ENCODE peak calls at places on chromosomes 12 and 14, in nine cellular contexts. One of them, this sample, is unnamed.

GRCh38 chr12:101172316-101172715 is 37.7 kb downstream of the SLC5A8 start:
- DNase-seq in HCT116: no peak
- DNase-seq in K562: peak; percentile 16
- DNase-seq in Panc1: no peak
- DNase-seq in HepG2: peak; percentile 23
- DNase-seq in GM12878: no peak
- DNase-seq in HL-60: peak; percentile 5
- DNase-seq in SK-N-SH: peak; percentile 4
- DNase-seq in A549: peak; percentile 44
- DNase-seq in this sample: peak; percentile 86

GRCh38 chr12:14315501-14315900 is 50.0 kb upstream of the ATF7IP start:
- DNase-seq in GM12878: no peak
- DNase-seq in HL-60: no peak
- DNase-seq in A549: no peak
- DNase-seq in HepG2: no peak
- DNase-seq in Panc1: no peak
- DNase-seq in SK-N-SH: no peak
- DNase-seq in K562: no peak
- DNase-seq in HCT116: no peak
- DNase-seq in this sample: no peak

GRCh38 chr14:60355768-60356167 is 106.7 kb downstream of the PPM1A start:
- DNase-seq in SK-N-SH: no peak
- DNase-seq in K562: no peak
- DNase-seq in HCT116: no peak
- DNase-seq in GM12878: no peak
- DNase-seq in HepG2: no peak
- DNase-seq in Panc1: no peak
- DNase-seq in HL-60: no peak
- DNase-seq in A549: no peak
- DNase-seq in this sample: no peak

GRCh38 chr12:90922068-90922743 is 32.8 kb downstream of the CCER1 start:
- DNase-seq in SK-N-SH: no peak
- DNase-seq in GM12878: no peak
- DNase-seq in HCT116: no peak
- DNase-seq in K562: no peak
- DNase-seq in HL-60: no peak
- DNase-seq in HepG2: no peak
- DNase-seq in Panc1: no peak
- DNase-seq in A549: no peak
- DNase-seq in this sample: no peak

GRCh38 chr14:103542545-103543088 is 13.6 kb downstream of the TRMT61A start:
- DNase-seq in HCT116: no peak
- DNase-seq in A549: no peak
- DNase-seq in SK-N-SH: peak; percentile 67
- DNase-seq in HL-60: no peak
- DNase-seq in Panc1: no peak
- DNase-seq in K562: peak; percentile 33
- DNase-seq in HepG2: no peak
- DNase-seq in GM12878: no peak
- DNase-seq in this sample: peak; percentile 94

GRCh38 chr12:28506271-28506670 is 316.0 kb downstream of the CCDC91 start:
- DNase-seq in K562: no peak
- DNase-seq in GM12878: no peak
- DNase-seq in HCT116: no peak
- DNase-seq in Panc1: no peak
- DNase-seq in SK-N-SH: no peak
- DNase-seq in HepG2: no peak
- DNase-seq in HL-60: no peak
- DNase-seq in A549: no peak
- DNase-seq in this sample: no peak

GRCh38 chr12:951166-951565 is 1.7 kb upstream of the RAD52 start:
- DNase-seq in A549: no peak
- DNase-seq in SK-N-SH: no peak
- DNase-seq in HCT116: no peak
- DNase-seq in K562: no peak
- DNase-seq in HL-60: no peak
- DNase-seq in GM12878: no peak
- DNase-seq in Panc1: no peak
- DNase-seq in HepG2: no peak
- DNase-seq in this sample: no peak

GRCh38 chr12:57176846-57177245 is 29.4 kb upstream of the LRP1-AS start:
- DNase-seq in A549: no peak
- DNase-seq in HL-60: no peak
- DNase-seq in HCT116: no peak
- DNase-seq in GM12878: no peak
- DNase-seq in SK-N-SH: no peak
- DNase-seq in Panc1: no peak
- DNase-seq in K562: no peak
- DNase-seq in HepG2: no peak
- DNase-seq in this sample: no peak

GRCh38 chr14:96085369-96085768 is 46.2 kb downstream of the C14orf132 start:
- DNase-seq in HepG2: no peak
- DNase-seq in HL-60: no peak
- DNase-seq in HCT116: no peak
- DNase-seq in Panc1: no peak
- DNase-seq in A549: no peak
- DNase-seq in SK-N-SH: no peak
- DNase-seq in GM12878: no peak
- DNase-seq in K562: no peak
- DNase-seq in this sample: no peak

GRCh38 chr14:90645842-90646443 is 170.3 kb downstream of the TTC7B start:
- DNase-seq in SK-N-SH: no peak
- DNase-seq in GM12878: no peak
- DNase-seq in K562: no peak
- DNase-seq in A549: peak; percentile 46
- DNase-seq in HepG2: peak; percentile 32
- DNase-seq in HL-60: no peak
- DNase-seq in HCT116: peak; percentile 55
- DNase-seq in Panc1: no peak
- DNase-seq in this sample: peak; percentile 81

GRCh38 chr12:105228494-105228893 is 7.5 kb downstream of the APPL2 start:
- DNase-seq in HepG2: no peak
- DNase-seq in K562: no peak
- DNase-seq in Panc1: no peak
- DNase-seq in SK-N-SH: no peak
- DNase-seq in GM12878: no peak
- DNase-seq in A549: no peak
- DNase-seq in HCT116: no peak
- DNase-seq in HL-60: no peak
- DNase-seq in this sample: no peak

GRCh38 chr14:55707365-55707804 is 127.4 kb downstream of the KTN1 start:
- DNase-seq in SK-N-SH: no peak
- DNase-seq in Panc1: no peak
- DNase-seq in HCT116: no peak
- DNase-seq in GM12878: no peak
- DNase-seq in HL-60: no peak
- DNase-seq in HepG2: peak; percentile 31
- DNase-seq in K562: no peak
- DNase-seq in A549: peak; percentile 61
- DNase-seq in this sample: peak; percentile 53

GRCh38 chr14:40074169-40074568 is 641.9 kb upstream of the FBXO33 start:
- DNase-seq in SK-N-SH: no peak
- DNase-seq in HL-60: no peak
- DNase-seq in HCT116: no peak
- DNase-seq in Panc1: no peak
- DNase-seq in K562: no peak
- DNase-seq in HepG2: no peak
- DNase-seq in A549: no peak
- DNase-seq in GM12878: no peak
- DNase-seq in this sample: peak; percentile 18

GRCh38 chr14:51996148-51996746 is 6.9 kb downstream of the RTRAF start:
- DNase-seq in GM12878: no peak
- DNase-seq in SK-N-SH: no peak
- DNase-seq in HL-60: no peak
- DNase-seq in K562: no peak
- DNase-seq in HepG2: no peak
- DNase-seq in A549: peak; percentile 54
- DNase-seq in Panc1: no peak
- DNase-seq in HCT116: no peak
- DNase-seq in this sample: peak; percentile 56

GRCh38 chr14:69559581-69560011 is 15.1 kb downstream of the CCDC177 start:
- DNase-seq in SK-N-SH: peak; percentile 73
- DNase-seq in HepG2: no peak
- DNase-seq in A549: no peak
- DNase-seq in GM12878: no peak
- DNase-seq in HL-60: no peak
- DNase-seq in K562: no peak
- DNase-seq in HCT116: no peak
- DNase-seq in Panc1: no peak
- DNase-seq in this sample: no peak

GRCh38 chr14:33999771-34000291 is 49.0 kb upstream of the EGLN3 start:
- DNase-seq in HL-60: no peak
- DNase-seq in GM12878: no peak
- DNase-seq in SK-N-SH: no peak
- DNase-seq in K562: no peak
- DNase-seq in HepG2: no peak
- DNase-seq in HCT116: no peak
- DNase-seq in Panc1: no peak
- DNase-seq in A549: no peak
- DNase-seq in this sample: no peak

GRCh38 chr12:47717046-47717442 is 8.2 kb downstream of the ENDOU start:
- DNase-seq in HepG2: no peak
- DNase-seq in K562: no peak
- DNase-seq in A549: no peak
- DNase-seq in Panc1: no peak
- DNase-seq in HCT116: no peak
- DNase-seq in GM12878: no peak
- DNase-seq in SK-N-SH: no peak
- DNase-seq in HL-60: no peak
- DNase-seq in this sample: no peak

GRCh38 chr14:69325646-69326265 is 65.8 kb downstream of the GALNT16 start:
- DNase-seq in K562: peak; percentile 27
- DNase-seq in HepG2: no peak
- DNase-seq in A549: no peak
- DNase-seq in HCT116: no peak
- DNase-seq in SK-N-SH: peak; percentile 39
- DNase-seq in HL-60: no peak
- DNase-seq in Panc1: no peak
- DNase-seq in GM12878: no peak
- DNase-seq in this sample: peak; percentile 42

GRCh38 chr12:92553389-92553788 is 149.4 kb upstream of the PLEKHG7 start:
- DNase-seq in GM12878: no peak
- DNase-seq in HL-60: no peak
- DNase-seq in K562: no peak
- DNase-seq in HepG2: no peak
- DNase-seq in SK-N-SH: no peak
- DNase-seq in Panc1: no peak
- DNase-seq in A549: no peak
- DNase-seq in HCT116: no peak
- DNase-seq in this sample: no peak

GRCh38 chr12:88833641-88834116 is 253.4 kb upstream of the KITLG start:
- DNase-seq in HCT116: no peak
- DNase-seq in GM12878: no peak
- DNase-seq in K562: no peak
- DNase-seq in A549: no peak
- DNase-seq in Panc1: no peak
- DNase-seq in SK-N-SH: no peak
- DNase-seq in HepG2: no peak
- DNase-seq in HL-60: no peak
- DNase-seq in this sample: no peak
- TF ChIP-seq REST in HCT116: no peak
- TF ChIP-seq REST in GM12878: no peak
- TF ChIP-seq REST in K562: no peak
- TF ChIP-seq REST in A549: no peak
- TF ChIP-seq REST in Panc1: no peak
- TF ChIP-seq REST in SK-N-SH: no peak
- TF ChIP-seq REST in HepG2: no peak
- TF ChIP-seq REST in HL-60: no peak
- TF ChIP-seq REST in this sample: no peak

DNA sequence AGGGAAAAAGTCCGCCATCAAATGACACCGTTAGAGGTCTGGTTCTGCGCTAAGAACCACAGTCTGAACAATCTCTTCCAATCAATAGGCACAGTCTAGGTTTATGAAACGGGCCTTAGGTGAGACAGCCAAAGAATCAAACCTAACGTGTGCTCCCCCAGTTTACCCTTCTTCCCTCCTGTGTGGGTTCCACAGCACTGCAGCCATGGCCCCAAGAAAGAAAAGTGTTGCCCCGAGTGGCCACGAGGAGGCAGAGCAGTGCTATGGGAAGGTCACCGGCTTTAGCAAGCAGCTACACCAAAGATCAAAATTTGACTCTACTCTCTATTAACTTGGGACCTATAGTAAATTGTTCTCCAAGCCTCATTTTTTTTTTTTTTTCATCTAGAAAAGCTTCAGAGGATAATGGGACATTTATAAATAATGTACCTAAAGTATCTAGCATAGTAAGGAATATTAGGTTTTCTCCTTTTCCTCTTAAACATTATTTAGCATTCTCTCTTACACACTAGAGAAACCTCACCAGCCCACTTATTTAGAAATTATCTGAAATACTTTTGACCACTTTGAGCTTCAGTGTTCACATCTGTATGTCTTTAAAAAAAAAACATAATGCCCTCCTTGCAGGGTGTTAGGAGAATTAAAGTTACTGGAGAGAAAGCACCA is 70.2 kb upstream of the GPHB5 start:
- DNase-seq in HL-60: peak; percentile 14
- DNase-seq in SK-N-SH: peak; percentile 64
- DNase-seq in GM12878: peak; percentile 24
- DNase-seq in HepG2: peak; percentile 37
- DNase-seq in K562: peak; percentile 32
- DNase-seq in HCT116: peak; percentile 21
- DNase-seq in A549: peak; percentile 65
- DNase-seq in Panc1: peak; percentile 30
- DNase-seq in this sample: peak; percentile 81
- TF ChIP-seq REST in HL-60: no peak
- TF ChIP-seq REST in SK-N-SH: no peak
- TF ChIP-seq REST in GM12878: no peak
- TF ChIP-seq REST in HepG2: no peak
- TF ChIP-seq REST in K562: no peak
- TF ChIP-seq REST in HCT116: no peak
- TF ChIP-seq REST in A549: no peak
- TF ChIP-seq REST in Panc1: no peak
- TF ChIP-seq REST in this sample: no peak

GRCh38 chr14:85380891-85381290 is 149.1 kb upstream of the FLRT2 start:
- DNase-seq in K562: no peak
- DNase-seq in GM12878: no peak
- DNase-seq in A549: no peak
- DNase-seq in HepG2: no peak
- DNase-seq in SK-N-SH: no peak
- DNase-seq in HCT116: no peak
- DNase-seq in Panc1: no peak
- DNase-seq in HL-60: no peak
- DNase-seq in this sample: no peak
- TF ChIP-seq REST in K562: no peak
- TF ChIP-seq REST in GM12878: no peak
- TF ChIP-seq REST in A549: no peak
- TF ChIP-seq REST in HepG2: no peak
- TF ChIP-seq REST in SK-N-SH: no peak
- TF ChIP-seq REST in HCT116: no peak
- TF ChIP-seq REST in Panc1: no peak
- TF ChIP-seq REST in HL-60: no peak
- TF ChIP-seq REST in this sample: no peak

DNA sequence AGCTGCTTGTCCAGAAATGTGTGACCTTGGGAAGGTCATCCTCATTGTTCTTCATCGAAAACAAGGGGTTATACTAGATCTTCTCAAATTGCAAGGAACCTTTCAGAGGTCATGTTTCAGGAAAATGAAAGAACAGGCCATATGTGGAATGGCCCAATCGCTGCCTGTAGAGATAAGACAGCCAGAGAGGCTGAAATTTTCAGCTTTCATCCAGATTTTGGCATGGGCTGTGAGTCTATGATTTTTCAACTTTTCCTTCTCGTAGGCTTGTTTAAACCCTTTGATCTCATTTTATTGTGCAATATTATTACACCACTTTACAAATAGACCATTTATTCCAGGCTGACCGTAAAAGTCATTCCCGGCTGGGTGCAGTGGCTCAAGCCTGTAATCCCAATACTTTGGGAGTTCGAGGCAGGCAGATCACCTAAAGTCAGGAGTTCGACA is 17.1 kb upstream of the ATXN2 start:
- DNase-seq in GM12878: no peak
- DNase-seq in HL-60: no peak
- DNase-seq in A549: no peak
- DNase-seq in HCT116: no peak
- DNase-seq in K562: no peak
- DNase-seq in SK-N-SH: no peak
- DNase-seq in Panc1: no peak
- DNase-seq in HepG2: peak; percentile 67
- DNase-seq in this sample: no peak
- TF ChIP-seq REST in GM12878: no peak
- TF ChIP-seq REST in HL-60: no peak
- TF ChIP-seq REST in A549: no peak
- TF ChIP-seq REST in HCT116: no peak
- TF ChIP-seq REST in K562: no peak
- TF ChIP-seq REST in SK-N-SH: no peak
- TF ChIP-seq REST in Panc1: no peak
- TF ChIP-seq REST in HepG2: no peak
- TF ChIP-seq REST in this sample: no peak

This sample was measured in GM23338.